ENCODE peak calls at places on chromosome 15, in four cellular contexts. A is RWPE1, K is AG10803, M is lower leg skin. V is an unnamed sample.

GRCh38 chr15:87340370-87340769 is 916.2 kb downstream of the NTRK3 start:
- DNase-seq in A (no peak), K (no peak), M (no peak), V (no peak)

GRCh38 chr15:72534522-72534921 is 60.4 kb downstream of the ARIH1 start:
- DNase-seq in A (no peak), K (no peak), M (no peak), V (peak)

GRCh38 chr15:68808091-68808490 is 12.6 kb downstream of the ANP32A start:
- DNase-seq in A (no peak), K (no peak), M (peak), V (no peak)

GRCh38 chr15:31227954-31228542 is 98.6 kb upstream of the KLF13 start:
- DNase-seq in A (no peak), K (no peak), M (no peak), V (no peak)

GRCh38 chr15:51991141-51991540 is 19.6 kb upstream of the LEO1 start:
- DNase-seq in A (no peak), K (no peak), M (no peak), V (no peak)

GRCh38 chr15:70576683-70577082 is 186.7 kb downstream of the UACA start:
- DNase-seq in A (no peak), K (peak), M (no peak), V (no peak)

GRCh38 chr15:32923176-32923575 is 205.4 kb downstream of the GREM1 start:
- DNase-seq in A (no peak), K (peak), M (no peak), V (no peak)

GRCh38 chr15:98648654-98649537 is 557 bp downstream of the IGF1R start:
- DNase-seq in A (no peak), K (peak), M (peak), V (peak)

GRCh38 chr15:80550219-80550909 is 144.7 kb upstream of the ABHD17C start:
- DNase-seq in A (peak), K (peak), M (no peak), V (no peak)

GRCh38 chr15:101152914-101153313 is 98.9 kb downstream of the CHSY1 start:
- DNase-seq in A (no peak), K (no peak), M (no peak), V (no peak)

GRCh38 chr15:86079491-86080266 is at the start of gene AGBL1:
- DNase-seq in A (no peak), K (no peak), M (no peak), V (no peak)

GRCh38 chr15:99987119-99987506 is 253.9 kb upstream of the LYSMD4 start:
- DNase-seq in A (no peak), K (no peak), M (no peak), V (no peak)

GRCh38 chr15:66875588-66876422 is 173.8 kb downstream of the SMAD6 start:
- DNase-seq in A (no peak), K (no peak), M (peak), V (no peak)

GRCh38 chr15:94532226-94532625 is 300.9 kb downstream of the MCTP2 start:
- DNase-seq in A (no peak), K (no peak), M (no peak), V (no peak)

GRCh38 chr15:31502541-31503229 is 176.1 kb downstream of the KLF13 start:
- DNase-seq in A (no peak), K (no peak), M (no peak), V (no peak)

GRCh38 chr15:64503197-64503596 is 42.8 kb downstream of the ZNF609 start:
- DNase-seq in A (no peak), K (peak), M (no peak), V (no peak)

GRCh38 chr15:71806452-71806931 is 3.9 kb upstream of the NR2E3 start:
- DNase-seq in A (no peak), K (peak), M (no peak), V (no peak)

GRCh38 chr15:96183020-96183926 is 147.2 kb upstream of the NR2F2 start:
- DNase-seq in A (no peak), K (peak), M (no peak), V (no peak)

GRCh38 chr15:26311710-26312236 is 448.6 kb upstream of the ATP10A start:
- DNase-seq in A (no peak), K (no peak), M (no peak), V (no peak)

GRCh38 chr15:71094137-71094536 is 21.1 kb upstream of the THSD4 start:
- DNase-seq in A (no peak), K (no peak), M (no peak), V (no peak)

GRCh38 chr15:64430000-64430735 is 30.2 kb upstream of the ZNF609 start:
- DNase-seq in A (no peak), K (peak), M (no peak), V (peak)

GRCh38 chr15:96406701-96407100 is 76.2 kb downstream of the NR2F2 start:
- DNase-seq in A (no peak), K (no peak), M (no peak), V (no peak)

GRCh38 chr15:42343596-42344232 is 15.6 kb upstream of the CAPN3 start:
- DNase-seq in A (no peak), K (no peak), M (no peak), V (no peak)

GRCh38 chr15:96428742-96429141 is 98.2 kb downstream of the NR2F2 start:
- DNase-seq in A (peak), K (peak), M (no peak), V (no peak)

DNA sequence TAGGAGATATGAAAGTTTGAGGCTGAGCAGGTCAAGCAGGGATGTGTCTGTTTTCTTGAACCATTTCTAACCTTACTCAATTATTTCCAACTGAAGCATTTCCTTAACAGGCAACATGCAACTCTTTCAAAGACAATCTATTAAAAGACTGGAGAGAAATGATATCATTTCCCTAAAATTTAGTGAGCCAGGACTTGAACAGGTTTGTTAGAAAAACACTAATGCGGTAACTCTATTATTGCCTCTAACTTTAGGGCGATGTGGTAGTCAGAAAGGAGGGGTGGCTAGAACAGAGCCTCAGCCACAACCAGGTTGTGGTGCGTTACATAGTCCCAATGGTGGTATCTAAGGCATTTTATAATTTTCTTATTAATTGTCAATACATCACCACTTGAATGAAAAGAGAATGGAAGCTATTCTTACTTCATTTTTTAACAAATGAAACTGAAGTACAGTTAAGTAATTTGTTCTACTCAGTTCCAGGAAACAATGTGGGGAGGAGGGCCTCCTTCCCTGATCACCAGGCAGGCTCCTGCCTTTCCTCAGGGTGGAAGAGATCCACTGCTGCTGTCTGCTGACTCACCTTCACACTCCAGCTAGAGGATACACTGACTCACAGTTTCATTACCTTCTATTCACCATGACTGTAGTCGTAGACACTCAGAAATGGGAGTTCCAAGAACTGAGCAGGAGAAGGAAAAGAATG is 22.8 kb downstream of the MYO1E start:
- DNase-seq in A (peak), K (peak), M (no peak), V (peak)
- TF ChIP-seq CTCF in A (no peak), K (no peak), M (no peak), V (no peak)

GRCh38 chr15:38680780-38681179 is 116.2 kb upstream of the RASGRP1 start:
- DNase-seq in A (no peak), K (no peak), M (no peak), V (no peak)
- TF ChIP-seq CTCF in A (no peak), K (no peak), M (no peak), V (no peak)

DNA sequence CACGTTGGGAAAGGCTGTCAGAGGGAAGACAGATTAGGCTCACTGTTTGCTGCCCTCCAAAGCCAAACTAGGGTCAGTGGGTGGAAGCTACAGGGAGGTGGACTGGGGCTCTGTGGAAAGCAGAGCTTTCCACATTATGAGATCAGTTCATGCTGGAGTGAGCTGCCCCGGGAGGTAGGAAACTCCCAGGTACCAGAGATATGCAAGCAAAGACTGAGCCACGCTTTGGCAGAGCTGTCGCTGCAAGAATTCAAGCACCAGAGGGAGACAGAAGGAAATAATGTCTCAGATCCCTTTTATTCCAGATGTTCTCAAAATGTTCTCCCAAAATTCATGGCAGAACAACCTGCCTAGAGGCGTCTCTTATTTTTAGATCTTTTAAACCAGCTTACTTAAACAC is 286.6 kb downstream of the WDR72 start:
- DNase-seq in A (no peak), K (no peak), M (no peak), V (no peak)
- TF ChIP-seq CTCF in A (no peak), K (no peak), M (no peak), V (no peak)

GRCh38 chr15:83504365-83504764 is 57.2 kb downstream of the SH3GL3 start:
- DNase-seq in A (no peak), K (no peak), M (no peak), V (no peak)
- TF ChIP-seq CTCF in A (no peak), K (no peak), M (no peak), V (no peak)

DNA sequence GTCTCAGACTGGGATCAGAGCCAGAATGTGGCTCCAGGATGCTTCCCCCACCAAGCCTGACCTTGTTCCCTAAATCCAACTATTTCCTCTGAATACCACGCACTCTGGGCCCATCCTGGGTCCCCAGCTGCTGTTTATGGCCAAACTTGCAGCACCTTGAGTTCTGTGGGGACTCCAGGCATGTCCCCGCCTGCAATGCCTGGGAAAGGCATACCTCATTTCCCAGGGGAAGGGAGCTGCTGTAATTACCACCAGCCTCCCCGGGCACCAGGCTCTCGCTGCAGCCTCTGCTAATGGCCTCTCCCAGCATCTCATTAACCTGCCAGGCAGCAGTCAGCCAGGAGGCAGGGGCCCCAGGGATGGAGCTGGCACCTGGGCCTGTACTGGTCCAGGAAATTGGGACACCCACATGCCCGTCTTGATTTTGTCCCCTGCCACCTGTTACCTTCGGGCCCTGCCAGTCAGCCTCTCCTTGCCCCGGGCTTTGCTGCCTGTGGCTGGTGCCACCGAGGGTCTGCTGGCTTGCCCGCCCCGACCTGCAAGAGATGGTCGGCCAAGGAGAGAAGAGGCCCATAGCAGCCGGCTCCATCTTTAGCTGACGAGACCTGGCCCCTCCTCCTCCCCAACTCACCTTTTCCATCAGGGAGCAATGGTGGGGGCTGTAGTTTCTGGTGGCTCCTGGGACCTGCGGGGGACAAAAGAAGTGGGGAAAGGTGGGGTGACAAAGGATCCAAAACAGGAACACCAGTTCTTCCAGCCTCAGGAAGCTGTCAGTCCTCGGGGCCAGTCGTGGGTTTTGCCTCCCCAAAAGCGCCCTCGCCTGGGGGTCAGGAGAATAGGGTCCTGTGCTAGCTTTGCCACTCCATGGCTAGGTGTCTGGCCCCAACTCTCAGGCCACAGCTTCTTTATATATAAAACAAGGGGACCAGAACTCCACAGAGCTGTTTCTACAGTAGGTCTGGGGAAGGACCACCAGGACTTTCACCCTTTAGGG is 4.3 kb downstream of the CCDC9B start:
- DNase-seq in A (no peak), K (no peak), M (no peak), V (peak)
- TF ChIP-seq CTCF in A (no peak), K (no peak), M (no peak), V (no peak)

GRCh38 chr15:25134546-25134945 is 179.8 kb downstream of the SNRPN start:
- DNase-seq in A (no peak), K (peak), M (no peak), V (no peak)
- TF ChIP-seq CTCF in A (no peak), K (no peak), M (no peak), V (no peak)

GRCh38 chr15:76840830-76841460 is 64.2 kb downstream of the SCAPER start:
- DNase-seq in A (peak), K (peak), M (no peak), V (no peak)
- TF ChIP-seq CTCF in A (peak), K (peak), M (no peak), V (peak)

V was measured in activated CD8-positive, alpha-beta T cell treated with anti-CD3 and anti-CD28 coated beads for 36 hours.